ENCODE peak calls at places on chromosomes 12 and 14, in six cellular contexts. Z, K, Y, G, M and V are unnamed samples.

GRCh38 chr12:51085757-51086156 is 2.4 kb upstream of the CSRNP2 start:
- DNase-seq in Z (no peak), K (peak; percentile 24), Y (no peak), G (no peak), M (peak; percentile 48), V (no peak)

GRCh38 chr14:35320472-35320871 is 28.3 kb downstream of the PSMA6 start:
- DNase-seq in Z (no peak), K (no peak), Y (no peak), G (no peak), M (no peak), V (no peak)

GRCh38 chr12:131218291-131219172 is 264.8 kb downstream of the ADGRD1 start:
- DNase-seq in Z (peak; percentile 55), K (no peak), Y (no peak), G (no peak), M (peak; percentile 45), V (no peak)

GRCh38 chr12:53862831-53863230 is 75.8 kb upstream of the HOXC13 start:
- DNase-seq in Z (no peak), K (no peak), Y (no peak), G (peak; percentile 2), M (no peak), V (no peak)

GRCh38 chr14:92564361-92565039 is 50.9 kb downstream of the RIN3 start:
- DNase-seq in Z (no peak), K (no peak), Y (no peak), G (no peak), M (peak; percentile 62), V (no peak)

GRCh38 chr14:84782902-84783301 is 747.0 kb upstream of the FLRT2 start:
- DNase-seq in Z (no peak), K (no peak), Y (no peak), G (no peak), M (no peak), V (no peak)

GRCh38 chr14:44963775-44964380 is 1.9 kb downstream of the TOGARAM1 start:
- DNase-seq in Z (no peak), K (no peak), Y (no peak), G (no peak), M (peak; percentile 20), V (no peak)

GRCh38 chr12:62256408-62257079 is 3.7 kb upstream of the USP15 start:
- DNase-seq in Z (no peak), K (no peak), Y (no peak), G (peak; percentile 36), M (peak; percentile 13), V (no peak)

GRCh38 chr12:49428652-49429549 is 61.6 kb downstream of the SPATS2 start:
- DNase-seq in Z (no peak), K (no peak), Y (peak; percentile 19), G (peak; percentile 86), M (peak; percentile 15), V (no peak)

GRCh38 chr14:32978691-32979255 is 40.1 kb downstream of the NPAS3 start:
- DNase-seq in Z (no peak), K (no peak), Y (no peak), G (no peak), M (no peak), V (no peak)

GRCh38 chr12:106118278-106118820 is 20.4 kb downstream of the NUAK1 start:
- DNase-seq in Z (no peak), K (no peak), Y (no peak), G (no peak), M (no peak), V (no peak)

GRCh38 chr14:71651228-71651627 is 281.0 kb upstream of the RGS6 start:
- DNase-seq in Z (no peak), K (peak; percentile 80), Y (no peak), G (peak; percentile 95), M (no peak), V (no peak)

GRCh38 chr12:40226652-40227051 is 1.9 kb downstream of the LRRK2 start:
- DNase-seq in Z (peak; percentile 71), K (peak; percentile 88), Y (peak; percentile 75), G (peak; percentile 73), M (no peak), V (no peak)

GRCh38 chr14:22084393-22085281 is 411.0 kb upstream of the OR4E1 start:
- DNase-seq in Z (no peak), K (no peak), Y (peak; percentile 38), G (peak; percentile 62), M (peak; percentile 39), V (no peak)

GRCh38 chr14:23751591-23751990 is 115.4 kb downstream of the DHRS2 start:
- DNase-seq in Z (no peak), K (no peak), Y (no peak), G (no peak), M (no peak), V (no peak)

GRCh38 chr14:24113379-24113800 is 1.2 kb upstream of the DCAF11 start:
- DNase-seq in Z (no peak), K (no peak), Y (no peak), G (no peak), M (no peak), V (no peak)

GRCh38 chr12:104573-105081 is 38.1 kb downstream of the IQSEC3 start:
- DNase-seq in Z (no peak), K (no peak), Y (no peak), G (no peak), M (peak; percentile 34), V (no peak)

GRCh38 chr14:96095581-96096476 is 56.7 kb downstream of the C14orf132 start:
- DNase-seq in Z (peak; percentile 81), K (no peak), Y (peak; percentile 22), G (peak; percentile 92), M (no peak), V (peak; percentile 93)

GRCh38 chr14:21302013-21302857 is 22.4 kb downstream of the RPGRIP1 start:
- DNase-seq in Z (no peak), K (no peak), Y (no peak), G (no peak), M (no peak), V (no peak)

GRCh38 chr14:78697341-78697740 is 527.2 kb downstream of the NRXN3 start:
- DNase-seq in Z (no peak), K (no peak), Y (no peak), G (peak; percentile 26), M (no peak), V (no peak)

GRCh38 chr14:52589646-52590045 is 37.0 kb downstream of the GPR137C start:
- DNase-seq in Z (no peak), K (no peak), Y (no peak), G (peak; percentile 34), M (no peak), V (no peak)

GRCh38 chr12:67354322-67354721 is 85.2 kb downstream of the CAND1 start:
- DNase-seq in Z (no peak), K (no peak), Y (no peak), G (peak; percentile 15), M (no peak), V (no peak)

GRCh38 chr12:24278832-24279231 is 329.4 kb upstream of the SOX5 start:
- DNase-seq in Z (no peak), K (no peak), Y (no peak), G (no peak), M (no peak), V (no peak)
- TF ChIP-seq CTCF in Z (no peak), K (no peak), Y (no peak), G (peak; percentile 6), M (no peak), V (peak; percentile 31)

DNA sequence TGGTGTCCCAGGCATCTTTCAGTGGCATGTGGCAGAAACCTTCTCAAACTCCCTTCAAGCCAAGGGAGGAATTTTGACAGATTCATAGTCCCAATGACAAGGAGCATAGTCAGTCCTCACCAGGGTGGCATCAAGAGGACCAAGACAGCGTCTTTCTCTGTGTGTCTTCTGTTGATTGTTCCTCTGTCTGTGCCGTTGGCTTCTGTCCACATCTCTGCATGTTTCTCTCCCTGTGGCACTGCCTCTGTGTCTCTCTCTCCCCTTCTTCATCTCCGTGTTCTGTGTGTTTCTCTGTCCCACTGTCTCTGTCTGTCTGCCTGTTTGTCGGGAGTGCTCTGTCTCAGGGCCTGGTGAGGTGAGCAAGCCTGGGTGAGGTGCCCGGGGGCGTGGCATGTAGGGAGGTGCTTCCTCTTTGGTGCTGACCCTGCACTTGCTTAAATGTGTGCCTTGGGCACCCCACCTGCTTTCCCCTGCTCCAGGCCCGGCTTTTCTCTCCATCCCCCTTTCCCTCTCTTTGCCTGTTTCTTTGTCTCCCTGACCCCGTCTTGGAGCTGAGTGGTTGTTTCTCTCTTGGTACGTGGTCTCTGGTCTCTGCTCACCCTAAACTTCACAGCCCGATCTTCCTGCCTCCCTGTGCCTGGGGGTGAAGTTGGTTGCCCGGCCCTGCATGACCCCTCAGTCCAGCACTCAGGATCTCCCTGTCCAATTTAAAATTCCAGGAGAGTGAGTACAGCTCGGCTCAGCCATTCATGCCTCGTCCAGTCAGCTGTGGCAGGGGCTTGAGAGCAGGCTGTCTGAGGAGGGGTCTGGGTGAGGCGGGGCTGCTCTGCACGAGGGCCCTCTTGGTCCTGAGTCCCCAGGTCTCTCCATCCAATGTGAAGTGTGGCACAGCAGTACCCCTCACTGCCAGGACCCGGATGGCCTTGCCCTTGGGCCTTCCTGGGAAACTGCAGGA is 28.5 kb downstream of the JDP2 start:
- DNase-seq in Z (no peak), K (no peak), Y (no peak), G (no peak), M (peak; percentile 49), V (no peak)
- TF ChIP-seq CTCF in Z (no peak), K (no peak), Y (no peak), G (no peak), M (no peak), V (no peak)

GRCh38 chr14:102579696-102580551 is 12.5 kb upstream of the RCOR1 start:
- DNase-seq in Z (no peak), K (no peak), Y (peak; percentile 33), G (peak; percentile 76), M (peak; percentile 21), V (no peak)
- TF ChIP-seq CTCF in Z (no peak), K (no peak), Y (no peak), G (no peak), M (no peak), V (no peak)

GRCh38 chr12:124510301-124510970 is 57.0 kb downstream of the NCOR2 start:
- DNase-seq in Z (no peak), K (no peak), Y (no peak), G (no peak), M (peak; percentile 66), V (no peak)
- TF ChIP-seq CTCF in Z (no peak), K (no peak), Y (no peak), G (no peak), M (no peak), V (no peak)

GRCh38 chr14:65256714-65257113 is 154.4 kb upstream of the MAX start:
- DNase-seq in Z (no peak), K (no peak), Y (no peak), G (no peak), M (no peak), V (no peak)
- TF ChIP-seq CTCF in Z (no peak), K (no peak), Y (no peak), G (no peak), M (no peak), V (no peak)

DNA sequence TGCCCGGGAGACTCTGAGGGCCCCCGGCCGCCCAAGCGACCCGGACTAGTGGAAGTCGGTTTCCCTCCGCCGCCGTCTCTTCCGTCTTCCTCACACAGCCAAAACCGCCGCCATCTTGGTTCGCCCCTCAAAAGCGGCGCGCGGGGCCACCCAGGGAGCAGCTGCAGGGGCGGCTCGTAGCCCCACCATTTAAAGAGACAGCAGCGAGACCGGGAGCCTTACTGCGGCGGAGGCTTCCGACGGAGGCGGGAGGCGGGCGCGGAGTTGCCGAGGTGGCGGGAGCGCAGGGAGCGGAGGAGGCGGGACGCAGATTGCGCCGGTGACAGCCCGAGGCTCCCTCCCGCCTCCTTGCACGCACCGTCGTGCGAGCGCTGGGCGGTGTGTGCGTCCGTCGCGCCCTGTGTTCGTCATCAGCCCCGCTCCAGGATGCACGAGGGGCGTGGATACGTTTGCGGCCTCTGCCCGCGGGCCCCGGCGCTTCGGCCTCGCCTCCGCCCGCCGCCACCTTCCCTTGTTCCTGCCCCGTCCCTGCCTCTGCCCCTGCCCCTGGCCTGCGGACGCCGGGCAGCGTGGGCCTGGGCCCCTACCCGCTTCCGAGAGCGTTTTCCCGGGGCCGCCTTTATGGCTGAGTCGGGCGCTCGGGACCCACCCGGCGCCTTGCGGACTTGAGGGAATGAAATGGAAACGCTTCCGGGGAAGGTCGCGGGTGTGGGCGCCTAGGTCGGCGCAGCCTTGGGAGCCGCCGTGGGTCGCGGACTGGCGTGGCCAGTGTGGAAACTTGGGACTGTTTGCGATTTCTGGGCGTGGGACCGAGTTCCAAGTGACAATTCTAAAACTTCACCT is at the start of gene PPP4R3A:
- DNase-seq in Z (peak; percentile 96), K (peak; percentile 95), Y (peak; percentile 92), G (peak; percentile 98), M (peak; percentile 95), V (peak; percentile 98)
- TF ChIP-seq CTCF in Z (no peak), K (no peak), Y (no peak), G (no peak), M (no peak), V (no peak)